ENCODE peak calls at places on chromosome 4, in eight cellular contexts. V is brain microvascular endothelial cell; I is naive B cell; K is left ventricle myocardium inferior; T is mammary epithelial cell; A is fibroblast of pulmonary artery; O is stimulated activated CD4-positive, alpha-beta T cell treated with anti-CD3 and anti-CD28 coated beads, Interleukin-2, amount 100 ng/mL, for 24 hours; P is effector CD4-positive, alpha-beta T cell. W is an unnamed sample.
A peak's percentile ranks its signal among the peaks of the same experiment; 100 is the strongest.

GRCh38 chr4:134533068-134533467 is 331.5 kb upstream of the PABPC4L start:
- DNase-seq in V (no peak), I (no peak), K (no peak), T (no peak), A (no peak), O (no peak), P (no peak), W (no peak)

GRCh38 chr4:152021788-152022438 is 261.1 kb upstream of the GATB start:
- DNase-seq in V (no peak), I (no peak), K (peak; percentile 67), T (no peak), A (no peak), O (no peak), P (no peak), W (no peak)

GRCh38 chr4:9898596-9899345 is 117.3 kb downstream of the DRD5 start:
- DNase-seq in V (peak; percentile 52), I (no peak), K (peak; percentile 54), T (peak; percentile 17), A (peak; percentile 69), O (no peak), P (no peak), W (peak; percentile 19)

GRCh38 chr4:78137538-78137937 is 80.4 kb downstream of the FRAS1 start:
- DNase-seq in V (no peak), I (no peak), K (no peak), T (no peak), A (no peak), O (no peak), P (no peak), W (no peak)

GRCh38 chr4:42519803-42520417 is 122.6 kb downstream of the SHISA3 start:
- DNase-seq in V (peak; percentile 47), I (peak; percentile 6), K (no peak), T (peak; percentile 21), A (peak; percentile 77), O (peak; percentile 59), P (peak; percentile 43), W (peak; percentile 58)

GRCh38 chr4:73281982-73282381 is 23.4 kb upstream of the ANKRD17 start:
- DNase-seq in V (no peak), I (no peak), K (no peak), T (no peak), A (no peak), O (no peak), P (no peak), W (no peak)

GRCh38 chr4:110625593-110626292 is 2.9 kb upstream of the PITX2 start:
- DNase-seq in V (no peak), I (no peak), K (no peak), T (no peak), A (no peak), O (no peak), P (no peak), W (no peak)

GRCh38 chr4:123319639-123320038 is 77.0 kb upstream of the SPRY1 start:
- DNase-seq in V (no peak), I (no peak), K (no peak), T (no peak), A (no peak), O (no peak), P (no peak), W (no peak)

GRCh38 chr4:1414831-1415680 is 8.8 kb upstream of the NKX1-1 start:
- DNase-seq in V (no peak), I (no peak), K (no peak), T (no peak), A (no peak), O (no peak), P (no peak), W (no peak)

GRCh38 chr4:138513535-138513934 is 271.4 kb upstream of the SLC7A11 start:
- DNase-seq in V (no peak), I (no peak), K (no peak), T (no peak), A (no peak), O (no peak), P (no peak), W (no peak)

GRCh38 chr4:142519342-142519741 is 326.8 kb downstream of the INPP4B start:
- DNase-seq in V (no peak), I (no peak), K (no peak), T (peak; percentile 23), A (no peak), O (no peak), P (no peak), W (no peak)

GRCh38 chr4:54767376-54767775 is 109.6 kb downstream of the KIT start:
- DNase-seq in V (no peak), I (no peak), K (no peak), T (no peak), A (no peak), O (no peak), P (no peak), W (no peak)

GRCh38 chr4:103718993-103719319 is 829 bp downstream of the TACR3 start:
- DNase-seq in V (no peak), I (no peak), K (no peak), T (no peak), A (no peak), O (no peak), P (no peak), W (peak; percentile 15)

GRCh38 chr4:24713604-24714003 is 81.8 kb upstream of the SOD3 start:
- DNase-seq in V (no peak), I (no peak), K (no peak), T (no peak), A (no peak), O (no peak), P (no peak), W (no peak)

GRCh38 chr4:81807927-81808672 is 336.4 kb upstream of the RASGEF1B start:
- DNase-seq in V (no peak), I (no peak), K (no peak), T (peak; percentile 50), A (peak; percentile 3), O (no peak), P (no peak), W (peak; percentile 26)

GRCh38 chr4:24912252-24913098 is at the start of gene CCDC149:
- DNase-seq in V (peak; percentile 25), I (no peak), K (peak; percentile 71), T (peak; percentile 61), A (peak; percentile 56), O (no peak), P (no peak), W (peak; percentile 61)

GRCh38 chr4:61212788-61213187 is 12.7 kb downstream of the ADGRL3 start:
- DNase-seq in V (no peak), I (no peak), K (no peak), T (no peak), A (no peak), O (no peak), P (no peak), W (no peak)

GRCh38 chr4:118329849-118330248 is 23.0 kb downstream of the PRSS12 start:
- DNase-seq in V (no peak), I (no peak), K (no peak), T (no peak), A (no peak), O (no peak), P (no peak), W (no peak)

GRCh38 chr4:36128689-36129088 is 115.6 kb downstream of the ARAP2 start:
- DNase-seq in V (no peak), I (no peak), K (no peak), T (no peak), A (peak; percentile 33), O (no peak), P (no peak), W (no peak)

GRCh38 chr4:93144644-93145043 is 683.9 kb upstream of the ATOH1 start:
- DNase-seq in V (no peak), I (no peak), K (no peak), T (no peak), A (no peak), O (no peak), P (no peak), W (no peak)

GRCh38 chr4:166019441-166019840 is 146.4 kb downstream of the TLL1 start:
- DNase-seq in V (no peak), I (no peak), K (no peak), T (no peak), A (no peak), O (no peak), P (no peak), W (no peak)